ENCODE peak calls at places on chromosomes 3 and 15, in eight cellular contexts. M is GM23338, Y is SJSA1, H is fibroblast of pulmonary artery, B is HFF-Myc, K is keratinocyte, G is bronchial epithelial cell, T is astrocyte. P is an unnamed sample.

GRCh38 chr3:16790432-16791379 is 94.0 kb upstream of the PLCL2 start:
- DNase-seq in B (no peak), K (no peak), Y (no peak), H (no peak), T (no peak), G (no peak), M (no peak), P (no peak)

GRCh38 chr15:74240002-74240568 is 4.0 kb downstream of the CCDC33 start:
- DNase-seq in Y (peak), T (peak), G (peak), M (peak), K (peak), B (peak), H (peak), P (peak)

GRCh38 chr3:25288416-25288815 is 139.6 kb upstream of the RARB start:
- DNase-seq in G (no peak), K (no peak), M (no peak), B (no peak), T (no peak), H (no peak), Y (no peak), P (no peak)

GRCh38 chr3:17905996-17906395 is 163.6 kb upstream of the TBC1D5 start:
- DNase-seq in Y (no peak), H (no peak), K (no peak), T (no peak), M (no peak), B (no peak), G (no peak), P (no peak)

GRCh38 chr3:133135303-133135702 is 97.1 kb downstream of the TMEM108 start:
- DNase-seq in B (no peak), K (no peak), M (no peak), G (no peak), T (no peak), H (no peak), Y (no peak), P (no peak)

GRCh38 chr3:42557849-42558248 is 23.9 kb downstream of the SEC22C start:
- DNase-seq in T (no peak), Y (no peak), K (no peak), G (no peak), H (no peak), M (no peak), B (no peak), P (no peak)

GRCh38 chr15:71114887-71115566 is at the start of gene THSD4:
- DNase-seq in G (no peak), Y (peak), H (peak), B (no peak), K (peak), M (peak), T (peak), P (peak)

GRCh38 chr3:43081796-43082195 is 24.1 kb downstream of the POMGNT2 start:
- DNase-seq in H (no peak), T (no peak), K (no peak), G (no peak), M (no peak), B (no peak), Y (no peak), P (no peak)

GRCh38 chr3:105764378-105765376 is 104.1 kb downstream of the CBLB start:
- DNase-seq in Y (no peak), H (no peak), K (no peak), T (no peak), B (no peak), G (no peak), M (no peak), P (no peak)

GRCh38 chr3:174325834-174326705 is 533.1 kb upstream of the NAALADL2 start:
- DNase-seq in B (peak), K (no peak), G (no peak), M (peak), T (peak), Y (no peak), H (peak), P (peak)

GRCh38 chr3:145133281-145133680 is 1027.7 kb downstream of the PLOD2 start:
- DNase-seq in Y (no peak), T (no peak), B (no peak), H (no peak), M (no peak), K (no peak), G (no peak), P (no peak)

GRCh38 chr3:138180375-138181029 is 5.8 kb upstream of the DBR1 start:
- DNase-seq in M (peak), H (peak), K (no peak), B (no peak), G (peak), T (peak), Y (no peak), P (peak)

GRCh38 chr15:26889298-26889898 is 22.5 kb downstream of the GABRA5 start:
- DNase-seq in G (peak), H (peak), B (peak), M (peak), K (peak), Y (no peak), T (peak), P (peak)

GRCh38 chr3:13022348-13023250 is 50.6 kb downstream of the IQSEC1 start:
- DNase-seq in M (peak), T (peak), K (no peak), B (peak), G (no peak), H (peak), Y (no peak), P (peak)

GRCh38 chr15:85690546-85691226 is 104.0 kb downstream of the KLHL25 start:
- DNase-seq in T (no peak), B (no peak), G (no peak), M (no peak), H (no peak), K (no peak), Y (no peak), P (no peak)

GRCh38 chr3:13426591-13426990 is 6.5 kb upstream of the NUP210 start:
- DNase-seq in H (no peak), M (no peak), T (no peak), B (no peak), Y (no peak), K (no peak), G (no peak), P (no peak)

GRCh38 chr3:132008841-132009638 is 25.8 kb downstream of the CPNE4 start:
- DNase-seq in M (no peak), Y (no peak), T (no peak), B (peak), H (no peak), G (no peak), K (no peak), P (peak)

GRCh38 chr15:78006567-78007205 is 70.8 kb downstream of the TBC1D2B start:
- DNase-seq in K (no peak), M (no peak), G (no peak), B (no peak), T (no peak), H (no peak), Y (no peak), P (no peak)

GRCh38 chr15:33729648-33730047 is 238.6 kb upstream of the CHRM5 start:
- DNase-seq in G (peak), K (no peak), M (peak), H (peak), Y (no peak), T (no peak), B (no peak), P (no peak)

GRCh38 chr15:62469874-62470688 is 305.0 kb upstream of the C2CD4B start:
- DNase-seq in Y (peak), G (peak), M (peak), B (no peak), T (peak), H (peak), K (no peak), P (peak)

GRCh38 chr3:141485578-141486415 is 1.0 kb upstream of the RASA2 start:
- DNase-seq in T (peak), B (peak), M (peak), H (peak), Y (no peak), K (peak), G (peak), P (peak)

GRCh38 chr3:89312141-89312540 is 204.7 kb downstream of the EPHA3 start:
- DNase-seq in B (no peak), G (no peak), H (no peak), Y (no peak), M (no peak), K (no peak), T (no peak), P (no peak)

GRCh38 chr3:112464264-112464663 is 35.0 kb downstream of the BTLA start:
- DNase-seq in Y (no peak), G (no peak), M (no peak), B (no peak), T (no peak), H (peak), K (no peak), P (no peak)

GRCh38 chr3:187735837-187736236 is 9.4 kb downstream of the BCL6 start:
- DNase-seq in H (no peak), M (no peak), K (no peak), B (no peak), G (peak), Y (no peak), T (no peak), P (no peak)

GRCh38 chr3:126109146-126109859 is 25.4 kb upstream of the SLC41A3 start:
- DNase-seq in K (no peak), T (no peak), M (no peak), H (no peak), Y (peak), G (no peak), B (no peak), P (no peak)

GRCh38 chr3:15220056-15220455 is 14.0 kb downstream of the CAPN7 start:
- DNase-seq in Y (no peak), M (no peak), H (no peak), G (peak), T (no peak), B (no peak), K (no peak), P (no peak)

GRCh38 chr15:52806284-52806655 is 16.1 kb upstream of the ONECUT1 start:
- DNase-seq in G (no peak), H (no peak), M (no peak), Y (no peak), B (no peak), K (no peak), T (no peak), P (no peak)
- H3K4me3 ChIP-seq in G (no peak), H (no peak), M (peak), Y (no peak), B (no peak), K (no peak), T (no peak), P (no peak)

DNA sequence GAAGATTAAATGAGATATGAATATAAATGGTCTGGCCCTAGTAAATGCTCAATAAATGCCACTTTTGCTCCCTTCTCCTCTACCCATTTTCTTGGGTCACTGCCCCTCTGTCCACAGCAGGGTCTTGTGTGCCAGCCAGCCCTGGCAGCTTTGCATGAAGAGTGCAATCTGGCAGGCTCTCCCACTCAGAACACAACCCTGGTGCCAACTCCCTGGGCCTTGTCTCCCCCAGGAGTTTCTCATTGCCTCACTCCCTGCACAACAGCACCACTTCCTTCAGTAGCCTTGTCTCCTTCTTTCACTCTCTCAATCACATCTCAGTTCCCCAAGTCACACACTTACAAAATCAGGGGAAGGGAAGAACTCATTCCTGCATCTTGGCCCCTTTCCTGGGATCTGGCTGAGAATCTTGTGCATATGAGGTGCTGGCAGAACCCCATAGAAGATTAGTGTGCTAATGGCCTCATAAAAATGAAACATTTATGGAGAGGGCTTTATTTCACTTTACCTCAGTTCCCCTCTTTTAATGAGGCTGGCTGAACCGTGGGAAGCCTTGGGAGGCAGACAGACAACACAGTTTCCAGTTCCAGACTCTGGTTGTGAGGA is 445.9 kb upstream of the PROK2 start:
- DNase-seq in H (no peak), T (no peak), B (no peak), G (no peak), K (no peak), Y (no peak), M (no peak), P (peak)
- H3K4me3 ChIP-seq in H (no peak), T (no peak), B (no peak), G (no peak), K (no peak), Y (no peak), M (no peak), P (no peak)

DNA sequence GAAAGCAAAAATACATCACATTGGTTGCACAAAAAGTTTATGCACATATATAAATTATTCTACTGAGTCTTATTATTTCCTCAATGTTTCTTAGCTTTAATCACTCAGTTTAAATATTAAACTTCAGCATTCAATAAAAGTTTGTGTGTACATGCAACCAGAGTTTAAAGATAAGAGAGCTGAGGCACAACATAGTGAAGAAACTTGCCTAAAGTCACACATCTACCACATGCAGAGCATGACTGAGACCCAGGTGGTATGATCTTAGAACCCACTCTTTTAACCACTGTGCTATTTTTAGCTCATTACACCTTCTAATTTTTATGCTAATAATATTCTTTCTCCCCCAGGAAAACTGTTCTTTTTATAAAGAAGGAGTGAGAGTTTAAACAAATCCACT is 96.1 kb upstream of the GOLIM4 start:
- DNase-seq in H (no peak), K (no peak), T (no peak), Y (no peak), G (no peak), B (no peak), M (no peak), P (no peak)
- H3K4me3 ChIP-seq in H (no peak), K (no peak), T (no peak), Y (no peak), G (no peak), B (no peak), M (no peak), P (no peak)

DNA sequence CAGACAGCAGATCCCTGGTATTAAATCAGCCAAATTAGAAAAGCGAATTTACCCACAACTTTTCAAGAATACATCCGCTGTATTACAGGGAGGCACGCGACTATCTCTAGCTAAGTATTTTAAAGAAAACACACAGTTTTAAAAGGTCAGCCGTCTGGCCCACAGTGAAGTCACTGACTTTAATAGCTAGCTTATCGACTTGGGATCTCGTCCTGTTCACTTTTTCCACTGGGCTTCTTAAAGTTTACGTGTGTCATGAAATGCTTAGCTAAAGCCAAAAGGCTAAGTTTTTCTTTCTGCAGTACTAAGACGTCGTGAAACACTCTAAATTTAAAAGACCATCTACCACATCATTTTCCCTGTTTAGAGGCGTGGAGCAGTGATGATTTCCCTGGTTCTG is 27.2 kb downstream of the LRIG1 start:
- DNase-seq in Y (no peak), M (no peak), T (peak), B (peak), G (no peak), K (no peak), H (peak), P (peak)
- H3K4me3 ChIP-seq in Y (no peak), M (no peak), T (peak), B (peak), G (no peak), K (no peak), H (no peak), P (no peak)

DNA sequence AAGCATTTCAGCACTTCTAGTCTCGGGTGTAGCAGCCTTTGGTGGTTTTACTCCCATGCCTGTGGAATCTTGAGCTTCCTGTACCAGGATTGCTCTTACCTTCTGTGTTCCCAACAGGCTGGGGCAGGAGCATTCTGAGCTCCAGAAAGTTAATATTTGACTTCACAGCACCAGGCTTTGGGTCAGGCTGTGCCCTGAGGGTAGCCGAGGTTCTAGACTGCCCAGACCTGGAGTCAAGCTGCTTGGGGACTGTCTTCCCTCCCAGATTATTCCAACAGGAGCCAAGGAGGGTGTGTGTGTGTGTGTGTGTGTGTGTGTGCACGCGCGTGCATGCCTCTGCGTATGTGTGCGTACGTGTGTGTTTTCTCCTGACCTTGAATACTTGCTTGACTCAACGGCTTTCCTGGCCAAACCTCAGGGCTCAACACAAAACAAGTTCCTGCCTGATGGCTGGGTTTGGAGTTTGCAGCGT is 94.8 kb downstream of the FLNB start:
- DNase-seq in T (no peak), H (no peak), G (peak), K (no peak), Y (no peak), M (no peak), B (no peak), P (no peak)
- H3K4me3 ChIP-seq in T (no peak), H (no peak), G (no peak), K (no peak), Y (no peak), M (no peak), B (no peak), P (no peak)

DNA sequence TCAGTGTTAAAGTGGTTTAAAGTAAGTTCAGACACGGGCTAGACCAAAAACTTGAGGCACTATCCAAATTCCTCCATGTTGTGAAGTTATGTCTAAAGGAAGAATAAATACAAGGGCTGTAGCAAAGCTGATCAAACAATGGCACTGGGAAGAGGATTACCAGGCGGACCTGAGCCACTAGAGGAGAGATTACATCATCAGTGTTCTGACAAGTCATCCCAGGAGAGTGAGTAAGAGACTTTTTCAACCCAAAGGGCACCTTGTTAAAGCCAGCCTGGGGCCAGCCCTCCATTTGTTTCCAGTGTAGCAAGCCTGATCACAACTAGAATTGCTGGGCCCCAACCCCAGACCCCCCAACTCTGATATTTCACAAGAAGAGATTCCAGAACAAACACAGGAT is 166.9 kb downstream of the DCLK3 start:
- DNase-seq in G (peak), K (peak), Y (no peak), H (peak), T (peak), M (no peak), B (no peak), P (peak)
- H3K4me3 ChIP-seq in G (no peak), K (no peak), Y (no peak), H (no peak), T (no peak), M (no peak), B (no peak), P (no peak)

GRCh38 chr3:536417-536813 is 339.9 kb downstream of the CHL1 start:
- DNase-seq in M (no peak), Y (no peak), T (no peak), G (no peak), B (no peak), H (no peak), K (no peak), P (no peak)
- H3K4me3 ChIP-seq in M (peak), Y (no peak), T (peak), G (peak), B (no peak), H (peak), K (peak), P (peak)

DNA sequence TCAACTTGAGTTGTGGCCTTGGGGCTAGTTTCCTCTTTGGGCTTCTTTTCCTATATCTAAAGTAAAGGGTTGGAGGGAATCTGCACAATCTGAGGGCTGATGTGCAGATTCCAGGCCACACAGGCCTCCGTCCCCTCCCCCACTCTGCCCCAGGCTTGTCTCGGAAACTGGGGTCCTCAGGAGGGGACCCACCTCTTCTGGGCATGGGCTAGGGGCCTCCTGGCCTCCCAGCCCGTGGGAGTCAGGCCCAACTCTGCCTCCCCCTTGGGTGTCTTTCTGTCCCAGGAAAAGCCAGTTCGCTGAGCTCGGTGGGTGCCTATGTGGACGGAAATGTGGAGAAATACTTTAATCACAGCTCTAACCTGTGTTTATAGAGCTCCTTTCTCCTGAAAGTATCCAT is 4.8 kb downstream of the SMAD6 start:
- DNase-seq in T (no peak), Y (no peak), B (no peak), K (no peak), G (no peak), M (no peak), H (no peak), P (no peak)
- H3K4me3 ChIP-seq in T (no peak), Y (no peak), B (peak), K (no peak), G (no peak), M (no peak), H (peak), P (peak)

DNA sequence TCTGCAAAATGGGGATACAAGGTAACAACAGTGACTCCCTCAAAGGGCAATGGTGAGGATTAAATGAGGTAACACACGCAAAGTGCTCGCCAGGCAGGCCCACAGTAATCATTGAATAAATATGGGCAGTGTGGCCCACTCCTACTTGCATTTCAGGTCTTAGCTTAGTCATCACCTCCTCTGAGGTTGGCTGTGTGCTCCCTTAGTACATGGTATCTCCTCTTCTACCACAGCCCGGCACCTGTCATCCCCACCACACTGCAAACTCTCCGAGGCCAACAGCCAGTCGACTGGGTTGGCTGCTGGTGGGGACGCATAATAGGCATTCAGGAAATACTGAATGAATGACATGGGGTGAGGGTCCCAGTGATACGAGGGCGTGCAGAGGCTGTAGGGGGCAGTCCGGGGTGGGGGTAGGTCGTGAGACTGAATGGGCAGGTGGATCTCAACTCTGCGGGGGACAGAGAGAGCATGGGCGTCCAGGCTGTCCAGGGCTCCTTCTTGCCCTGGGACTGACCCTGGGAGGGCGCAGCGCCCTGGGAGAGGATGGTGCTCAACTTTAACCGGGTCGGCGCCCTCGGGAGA is 375 bp upstream of the MYZAP start:
- DNase-seq in B (no peak), T (no peak), M (peak), G (peak), K (no peak), Y (no peak), H (no peak), P (no peak)
- H3K4me3 ChIP-seq in B (peak), T (peak), M (peak), G (peak), K (peak), Y (peak), H (peak), P (peak)